ENCODE peak calls at places on chromosomes 3 and 15, in four cellular contexts. L is HFFc6; F is activated CD4-positive, alpha-beta T cell treated with anti-CD3 and anti-CD28 coated beads for 48 hours; T is ureter. K is an unnamed sample.

GRCh38 chr15:87827126-87827525 is 429.4 kb downstream of the NTRK3 start:
- DNase-seq in L (peak; percentile 16), F (no peak), T (no peak), K (no peak)

GRCh38 chr3:169232863-169233262 is 430.6 kb downstream of the MECOM start:
- DNase-seq in L (peak; percentile 20), F (no peak), T (no peak), K (no peak)

GRCh38 chr15:60477991-60478632 is 830 bp downstream of the ICE2 start:
- DNase-seq in L (peak; percentile 30), F (no peak), T (no peak), K (peak; percentile 29)

GRCh38 chr3:9340450-9341009 is 22.3 kb upstream of the THUMPD3 start:
- DNase-seq in L (peak; percentile 88), F (no peak), T (no peak), K (no peak)

GRCh38 chr15:75904241-75904631 is 558 bp downstream of the FBXO22 start:
- DNase-seq in L (peak; percentile 10), F (peak; percentile 47), T (no peak), K (peak; percentile 43)

GRCh38 chr15:26628879-26629529 is 143.9 kb downstream of the GABRB3 start:
- DNase-seq in L (peak; percentile 84), F (peak; percentile 12), T (peak; percentile 78), K (no peak)

GRCh38 chr15:49831206-49831965 is 210.5 kb downstream of the DTWD1 start:
- DNase-seq in L (peak; percentile 94), F (no peak), T (no peak), K (peak; percentile 4)

GRCh38 chr15:51846463-51847230 is 17.2 kb downstream of the TMOD3 start:
- DNase-seq in L (peak; percentile 72), F (no peak), T (no peak), K (peak; percentile 34)

GRCh38 chr3:127168271-127168670 is 24.7 kb upstream of the PRR23E start:
- DNase-seq in L (no peak), F (no peak), T (no peak), K (no peak)